ENCODE peak calls at places on chromosomes 16 and 17, in seven cellular contexts. M is IMR-90, U is aorta, E is sigmoid colon, V is pancreas, D is SJCRH30, G is MM.1S. Q is an unnamed sample.

GRCh38 chr17:48724241-48725004 is 1.4 kb downstream of the PRAC2 start:
- DNase-seq in D (peak; percentile 59), E (peak; percentile 91), G (peak; percentile 74), U (peak; percentile 95), M (peak; percentile 67), V (peak; percentile 72), Q (peak; percentile 82)

GRCh38 chr16:82753821-82754220 is 127.1 kb downstream of the CDH13 start:
- DNase-seq in M (peak; percentile 76), G (no peak), U (no peak), E (no peak), D (no peak), V (no peak), Q (no peak)

GRCh38 chr17:76791053-76791980 is 53.4 kb downstream of the MFSD11 start:
- DNase-seq in V (peak; percentile 22), M (peak; percentile 38), G (peak; percentile 77), D (peak; percentile 40), U (peak; percentile 54), E (no peak), Q (peak; percentile 23)

GRCh38 chr17:21034350-21035235 is 8.2 kb downstream of the USP22 start:
- DNase-seq in E (no peak), G (peak; percentile 85), M (peak; percentile 47), U (no peak), V (no peak), D (no peak), Q (peak; percentile 87)

GRCh38 chr16:24117680-24118079 is 138.5 kb upstream of the CACNG3 start:
- DNase-seq in E (peak; percentile 11), G (no peak), V (no peak), D (no peak), U (no peak), M (no peak), Q (no peak)

GRCh38 chr17:66675991-66676371 is 158.9 kb upstream of the CACNG5 start:
- DNase-seq in U (no peak), D (no peak), V (no peak), E (peak; percentile 67), G (no peak), M (no peak), Q (peak; percentile 68)

GRCh38 chr16:85878875-85879274 is 20.1 kb upstream of the IRF8 start:
- DNase-seq in G (no peak), V (no peak), D (no peak), U (no peak), E (no peak), M (peak; percentile 71), Q (no peak)

GRCh38 chr16:60478810-60479209 is 1557.4 kb downstream of the CDH8 start:
- DNase-seq in D (no peak), M (no peak), U (no peak), E (no peak), G (no peak), V (no peak), Q (no peak)

GRCh38 chr16:85579199-85579598 is 33.9 kb upstream of the GSE1 start:
- DNase-seq in M (no peak), E (no peak), D (no peak), V (no peak), G (no peak), U (no peak), Q (no peak)

GRCh38 chr17:41837761-41838538 is at the start of gene KLHL10:
- DNase-seq in V (no peak), M (no peak), D (no peak), U (peak; percentile 28), G (no peak), E (no peak), Q (no peak)

GRCh38 chr17:82751171-82751570 is 694 bp upstream of the TBCD start:
- DNase-seq in U (peak; percentile 85), D (no peak), E (no peak), M (no peak), G (no peak), V (no peak), Q (no peak)

GRCh38 chr16:80993293-80993691 is 13.4 kb downstream of the CMC2 start:
- DNase-seq in D (no peak), M (peak; percentile 90), G (no peak), V (no peak), U (no peak), E (no peak), Q (no peak)

GRCh38 chr17:35786941-35787432 is 8.5 kb downstream of the MMP28 start:
- DNase-seq in M (peak; percentile 60), U (no peak), V (no peak), E (peak; percentile 42), G (no peak), D (no peak), Q (no peak)

GRCh38 chr16:56608876-56609462 is 585 bp downstream of the MT2A start:
- DNase-seq in V (peak; percentile 22), E (no peak), D (peak; percentile 51), M (no peak), G (no peak), U (no peak), Q (peak; percentile 64)

GRCh38 chr16:89319883-89320716 is 102.6 kb downstream of the ZNF778 start:
- DNase-seq in D (peak; percentile 79), V (peak; percentile 56), E (peak; percentile 77), M (peak; percentile 85), U (peak; percentile 90), G (peak; percentile 57), Q (peak; percentile 87)

GRCh38 chr17:60102632-60103047 is 23.9 kb upstream of the HEATR6 start:
- DNase-seq in U (peak; percentile 78), V (no peak), E (no peak), D (no peak), M (peak; percentile 79), G (no peak), Q (peak; percentile 54)

GRCh38 chr17:58184308-58184985 is 8.1 kb upstream of the EPX start:
- DNase-seq in G (no peak), E (no peak), U (no peak), M (peak; percentile 47), D (peak; percentile 50), V (no peak), Q (no peak)

GRCh38 chr17:58085039-58085715 is 2.0 kb downstream of the DYNLL2 start:
- DNase-seq in G (no peak), D (no peak), E (no peak), U (no peak), M (no peak), V (no peak), Q (no peak)

GRCh38 chr16:61237804-61238485 is 798.3 kb downstream of the CDH8 start:
- DNase-seq in V (no peak), G (peak; percentile 14), M (no peak), E (no peak), U (no peak), D (no peak), Q (no peak)

GRCh38 chr16:30061195-30061554 is 4.4 kb upstream of the ALDOA start:
- DNase-seq in U (no peak), V (no peak), G (no peak), M (no peak), D (no peak), E (no peak), Q (no peak)

GRCh38 chr17:26818736-26819135 is 475.2 kb upstream of the WSB1 start:
- DNase-seq in V (no peak), M (peak; percentile 47), U (no peak), E (no peak), G (no peak), D (peak; percentile 8), Q (no peak)

GRCh38 chr16:79845734-79846135 is 245.2 kb upstream of the MAF start:
- DNase-seq in D (no peak), M (no peak), V (no peak), U (no peak), G (no peak), E (no peak), Q (no peak)

GRCh38 chr16:4859900-4860255 is 12.6 kb downstream of the UBN1 start:
- DNase-seq in M (peak; percentile 29), U (no peak), G (no peak), D (no peak), V (no peak), E (no peak), Q (no peak)

GRCh38 chr16:51071326-51071725 is 79.7 kb downstream of the SALL1 start:
- DNase-seq in V (no peak), D (no peak), E (no peak), U (no peak), G (no peak), M (no peak), Q (no peak)

GRCh38 chr17:21164226-21165019 is 37.7 kb downstream of the DHRS7B start:
- DNase-seq in V (no peak), E (no peak), G (no peak), U (no peak), M (no peak), D (no peak), Q (no peak)

DNA sequence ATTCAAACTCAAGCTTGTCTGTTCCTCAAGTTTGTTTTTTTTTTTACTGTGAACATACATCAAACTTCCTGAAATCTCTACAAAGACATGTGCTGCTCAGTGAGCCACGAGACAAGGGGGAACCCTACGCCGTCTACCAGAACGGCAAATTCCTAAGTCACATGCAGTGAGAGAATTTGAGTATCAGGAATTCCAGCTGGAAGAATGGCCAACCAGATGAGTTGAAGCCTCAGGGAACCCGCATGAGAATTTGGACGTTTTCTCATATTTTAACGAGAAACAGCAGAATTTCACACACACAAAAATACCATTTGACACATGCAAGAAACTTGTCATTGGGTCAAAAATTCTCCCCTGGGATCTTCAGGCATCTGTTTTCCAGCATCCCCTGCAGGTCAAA is 414.2 kb upstream of the GOT2 start:
- DNase-seq in D (no peak), G (no peak), M (no peak), V (no peak), E (no peak), U (no peak), Q (no peak)
- H3K27ac ChIP-seq in D (no peak overlapping the region), G (no peak overlapping the region), M (no peak overlapping the region), V (no peak overlapping the region), E (no peak overlapping the region), U (no peak overlapping the region), Q (no peak overlapping the region)

GRCh38 chr17:17206149-17206912 is at the start of gene PLD6:
- DNase-seq in E (peak; percentile 94), G (peak; percentile 92), V (peak; percentile 88), U (peak; percentile 93), D (peak; percentile 99), M (peak; percentile 39), Q (peak; percentile 94)
- H3K4me3 ChIP-seq in E (peak within 1 kb of the TSS; percentile 68), G (peak within 1 kb of the TSS; percentile 88), V (peak within 1 kb of the TSS; percentile 22), U (peak within 1 kb of the TSS; percentile 18), D (peak within 1 kb of the TSS; percentile 64), M (peak within 1 kb of the TSS; percentile 39), Q (peak within 1 kb of the TSS; percentile 72)

DNA sequence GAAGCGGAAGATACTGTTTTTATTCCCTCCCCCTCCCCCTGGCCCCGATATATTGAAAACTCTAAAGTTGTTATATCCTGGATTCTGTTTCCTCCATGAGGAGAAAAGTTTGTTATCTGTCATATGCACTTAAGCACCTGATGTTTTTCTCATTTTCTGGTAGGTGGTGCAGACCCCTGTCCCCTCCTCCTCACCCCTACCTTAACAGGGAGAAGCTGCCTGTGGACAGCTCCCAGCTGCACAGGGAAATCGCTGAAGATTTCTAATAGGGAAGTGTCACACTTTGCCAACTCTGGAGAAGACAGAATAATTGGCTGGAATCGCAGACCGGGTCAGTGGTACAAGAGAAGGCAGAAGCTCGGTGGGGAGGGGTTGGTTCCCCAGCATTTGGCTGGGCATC is 45.3 kb upstream of the TOB1 start:
- DNase-seq in G (no peak), V (no peak), E (no peak), U (no peak), D (no peak), M (no peak), Q (no peak)
- H3K27ac ChIP-seq in G (no peak overlapping the region), V (peak overlapping the region; percentile 97), E (no peak overlapping the region), U (no peak overlapping the region), D (no peak overlapping the region), M (no peak overlapping the region), Q (no peak overlapping the region)

DNA sequence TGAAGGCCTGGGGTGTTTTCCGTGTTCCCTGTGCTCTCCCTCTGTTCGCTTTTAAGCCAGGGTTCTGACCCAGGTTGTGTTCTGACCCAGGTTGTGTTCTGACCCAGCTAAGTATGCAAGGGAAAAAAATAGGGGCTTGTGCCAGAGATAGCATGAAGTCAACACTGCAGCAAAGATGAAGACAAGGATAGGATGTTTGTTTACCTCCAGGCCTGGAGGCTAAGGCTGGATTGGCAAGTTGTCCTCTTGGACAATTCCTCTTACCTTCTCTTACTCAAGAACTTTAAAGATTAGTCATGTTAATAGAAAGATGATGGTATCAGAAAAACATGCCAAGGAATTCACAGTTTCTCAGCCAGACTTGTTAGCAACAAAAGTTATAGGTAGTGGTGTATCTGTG is 19.4 kb downstream of the LYRM9 start:
- DNase-seq in E (no peak), D (no peak), V (no peak), U (no peak), G (no peak), M (no peak), Q (no peak)
- H3K4me3 ChIP-seq in E (no peak overlapping the region), D (no peak overlapping the region), V (no peak overlapping the region), U (no peak overlapping the region), G (no peak overlapping the region), M (no peak overlapping the region), Q (no peak overlapping the region)

Q was measured in psoas muscle.